ENCODE peak calls at places on chromosomes 6 and 20, in four cellular contexts. N, L, D and I are unnamed samples.

GRCh38 chr20:1718604-1719384 is 61.2 kb upstream of the SIRPG start:
- DNase-seq in D (no peak), L (peak; percentile 63), N (no peak), I (no peak)

GRCh38 chr20:64044484-64045247 is 4.8 kb downstream of the SOX18 start:
- DNase-seq in D (no peak), N (no peak), L (peak; percentile 73), I (no peak)

GRCh38 chr6:136647363-136647763 is 97.1 kb upstream of the MAP7 start:
- DNase-seq in N (peak; percentile 38), D (no peak), L (peak; percentile 92), I (peak; percentile 41)

GRCh38 chr20:37071481-37071911 is 24.3 kb downstream of the RBL1 start:
- DNase-seq in D (no peak), L (peak; percentile 21), N (no peak), I (no peak)

GRCh38 chr6:159969204-159969912 is 476 bp downstream of the IGF2R start:
- DNase-seq in L (peak; percentile 35), D (peak; percentile 42), N (peak; percentile 56), I (no peak)

GRCh38 chr6:38262041-38262440 is 377.7 kb downstream of the BTBD9 start:
- DNase-seq in L (peak; percentile 73), N (no peak), D (no peak), I (no peak)

GRCh38 chr6:38846844-38847243 is 131.7 kb downstream of the DNAH8 start:
- DNase-seq in D (no peak), N (no peak), L (no peak), I (no peak)

GRCh38 chr6:23027281-23027680 is 457.9 kb downstream of the HDGFL1 start:
- DNase-seq in N (no peak), L (no peak), D (no peak), I (no peak)

GRCh38 chr20:63371346-63371865 is 10.3 kb upstream of the CHRNA4 start:
- DNase-seq in L (no peak), D (no peak), N (no peak), I (no peak)

GRCh38 chr20:20297181-20297580 is 70.7 kb upstream of the INSM1 start:
- DNase-seq in D (no peak), L (no peak), N (no peak), I (no peak)

GRCh38 chr20:8428988-8429387 is 296.9 kb downstream of the PLCB1 start:
- DNase-seq in D (no peak), N (no peak), L (no peak), I (no peak)

GRCh38 chr20:64038252-64038578 is 2.2 kb downstream of the C20orf204 start:
- DNase-seq in L (no peak), N (no peak), D (no peak), I (no peak)

GRCh38 chr20:63253438-63254236 is 626 bp downstream of the NKAIN4 start:
- DNase-seq in L (no peak), N (peak; percentile 61), D (no peak), I (peak; percentile 63)

GRCh38 chr20:37342231-37343177 is 3.4 kb upstream of the SRC start:
- DNase-seq in D (no peak), L (no peak), N (no peak), I (no peak)

GRCh38 chr6:63066053-63066704 is 145.1 kb upstream of the FKBP1C start:
- DNase-seq in N (peak; percentile 21), D (no peak), L (no peak), I (peak; percentile 11)

GRCh38 chr20:61877776-61878477 is 187.8 kb downstream of the TAF4 start:
- DNase-seq in L (no peak), N (no peak), D (no peak), I (no peak)

GRCh38 chr6:20839624-20840023 is 305.4 kb downstream of the CDKAL1 start:
- DNase-seq in L (no peak), N (no peak), D (no peak), I (no peak)
- TF ChIP-seq CTCF in L (peak; percentile 8), N (no peak), D (no peak), I (no peak)

GRCh38 chr6:75145976-75146375 is 59.9 kb downstream of the COL12A1 start:
- DNase-seq in N (no peak), D (no peak), L (no peak), I (no peak)
- TF ChIP-seq CTCF in N (no peak), D (no peak), L (no peak), I (no peak)

GRCh38 chr6:52362443-52363221 is 681 bp downstream of the PAQR8 start:
- DNase-seq in L (peak; percentile 8), N (peak; percentile 68), D (peak; percentile 47), I (peak; percentile 76)
- TF ChIP-seq CTCF in L (no peak), N (peak; percentile 69), D (no peak), I (peak; percentile 36)

GRCh38 chr6:169521825-169522224 is 180.0 kb downstream of the WDR27 start:
- DNase-seq in L (no peak), N (no peak), D (no peak), I (no peak)

GRCh38 chr6:169520104-169520503 is 181.7 kb downstream of the WDR27 start:
- DNase-seq in L (peak; percentile 71), N (no peak), D (no peak), I (no peak)
- TF ChIP-seq CTCF in L (peak; percentile 56), N (no peak), D (peak; percentile 34), I (no peak)

GRCh38 chr20:9616455-9616805 is 102.0 kb downstream of the LAMP5 start:
- DNase-seq in N (no peak), D (no peak), L (no peak), I (no peak)

GRCh38 chr20:9617062-9617461 is 102.7 kb downstream of the LAMP5 start:
- DNase-seq in L (peak; percentile 79), D (peak; percentile 56), N (peak; percentile 46), I (peak; percentile 48)

GRCh38 chr20:9615118-9615517 is 100.7 kb downstream of the LAMP5 start:
- DNase-seq in N (no peak), D (no peak), L (no peak), I (no peak)

GRCh38 chr20:9615766-9616454 is 101.5 kb downstream of the LAMP5 start:
- DNase-seq in L (no peak), D (no peak), N (peak; percentile 46), I (peak; percentile 40)

DNA sequence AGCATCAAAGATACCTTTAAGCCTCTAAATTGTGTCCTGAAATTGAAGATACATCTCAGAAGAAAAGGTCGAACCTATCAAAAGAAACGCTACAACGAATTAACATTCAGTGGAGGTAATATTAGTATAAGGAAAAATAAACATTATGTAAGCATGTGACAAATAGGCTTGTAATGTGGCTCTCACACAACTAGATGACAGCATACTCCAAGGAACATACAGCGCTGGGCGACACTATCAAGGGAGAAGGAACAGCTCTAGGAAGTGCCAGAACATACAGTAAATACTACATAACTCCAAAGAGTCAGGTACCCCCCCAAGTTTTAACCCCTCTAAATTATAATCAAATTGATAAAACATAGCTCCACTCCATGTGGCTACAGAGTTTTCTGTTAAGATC is 103.5 kb downstream of the LAMP5 start:
- DNase-seq in N (no peak), L (peak; percentile 21), D (no peak), I (no peak)
- TF ChIP-seq CTCF in N (peak; percentile 44), L (peak; percentile 24), D (no peak), I (peak; percentile 15)

GRCh38 chr6:81857812-81858211 is 105.3 kb upstream of the TENT5A start:
- DNase-seq in N (no peak), L (peak; percentile 23), D (no peak), I (no peak)
- TF ChIP-seq CTCF in N (no peak), L (no peak), D (no peak), I (no peak)

DNA sequence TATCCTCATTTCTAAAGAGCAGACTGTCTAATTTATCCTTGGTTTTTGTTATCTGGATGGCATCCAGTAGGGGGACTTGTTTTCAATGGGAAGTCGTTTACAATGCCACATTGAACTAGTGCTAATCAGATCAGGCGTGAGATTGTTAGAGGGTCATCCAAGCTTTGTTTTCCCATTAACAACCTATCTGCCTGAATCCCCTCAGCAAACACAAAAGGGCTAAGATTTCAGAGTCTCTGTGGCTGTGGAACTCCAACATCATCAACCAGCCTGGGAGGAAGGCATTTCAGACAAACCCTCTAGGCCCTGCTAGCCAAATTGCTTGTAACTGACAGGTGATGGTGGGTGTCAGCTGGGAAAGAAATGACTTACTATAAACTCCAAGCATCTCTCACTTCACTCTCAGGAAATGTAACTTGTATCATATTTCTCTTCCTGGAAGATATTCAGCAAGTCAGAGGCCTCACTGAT is 47.7 kb downstream of the COL19A1 start:
- DNase-seq in L (no peak), N (no peak), D (no peak), I (no peak)
- TF ChIP-seq CTCF in L (no peak), N (no peak), D (no peak), I (no peak)

GRCh38 chr6:129575378-129576118 is 134.4 kb downstream of the ARHGAP18 start:
- DNase-seq in D (no peak), L (peak; percentile 77), N (no peak), I (no peak)
- TF ChIP-seq CTCF in D (peak; percentile 58), L (peak; percentile 59), N (peak; percentile 19), I (no peak)

DNA sequence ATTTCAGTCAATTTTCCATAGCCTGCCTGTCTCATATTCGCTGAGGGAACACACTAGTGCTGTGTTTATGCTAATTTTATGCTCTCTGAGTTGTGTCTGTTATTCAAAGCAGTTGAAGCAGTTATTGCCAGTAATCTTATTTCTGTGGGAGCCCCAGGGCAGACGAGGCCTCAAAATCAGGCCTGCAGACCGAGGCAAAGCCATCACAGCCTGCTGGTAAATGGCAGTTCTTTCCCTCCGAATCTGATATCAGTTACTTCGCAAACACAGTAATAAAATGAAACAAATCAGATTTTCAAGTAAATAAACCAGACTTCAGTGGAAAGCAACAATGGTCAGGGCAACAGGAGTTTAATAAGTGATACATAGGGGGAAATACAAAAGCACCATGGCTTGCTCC is 508.4 kb downstream of the PKHD1 start:
- DNase-seq in L (no peak), N (no peak), D (no peak), I (no peak)
- TF ChIP-seq CTCF in L (no peak), N (no peak), D (no peak), I (no peak)